ENCODE peak calls at places on chromosomes 2 and 18, in seven cellular contexts. One of them, this sample, is unnamed.

GRCh38 chr2:74836675-74837401 is 2.9 kb downstream of the HK2 start:
- DNase-seq in SK-N-SH: no peak
- DNase-seq in H1: peak
- DNase-seq in HepG2: no peak
- DNase-seq in HCT116: no peak
- DNase-seq in K562: no peak
- DNase-seq in GM12878: no peak
- DNase-seq in this sample: no peak

GRCh38 chr2:11118761-11119160 is 36.5 kb upstream of the SLC66A3 start:
- DNase-seq in SK-N-SH: no peak
- DNase-seq in H1: no peak
- DNase-seq in HepG2: no peak
- DNase-seq in HCT116: no peak
- DNase-seq in K562: no peak
- DNase-seq in GM12878: no peak
- DNase-seq in this sample: no peak

GRCh38 chr2:16394072-16394985 is 271.3 kb downstream of the CYRIA start:
- DNase-seq in SK-N-SH: peak
- DNase-seq in H1: no peak
- DNase-seq in HepG2: peak
- DNase-seq in HCT116: no peak
- DNase-seq in K562: no peak
- DNase-seq in GM12878: no peak
- DNase-seq in this sample: no peak

GRCh38 chr2:207483477-207483876 is 46.3 kb upstream of the CREB1 start:
- DNase-seq in SK-N-SH: no peak
- DNase-seq in H1: no peak
- DNase-seq in HepG2: no peak
- DNase-seq in HCT116: no peak
- DNase-seq in K562: no peak
- DNase-seq in GM12878: no peak
- DNase-seq in this sample: no peak

GRCh38 chr2:200705305-200705985 is 106.3 kb upstream of the BZW1 start:
- DNase-seq in SK-N-SH: no peak
- DNase-seq in H1: peak
- DNase-seq in HepG2: peak
- DNase-seq in HCT116: no peak
- DNase-seq in K562: no peak
- DNase-seq in GM12878: no peak
- DNase-seq in this sample: no peak

GRCh38 chr2:60309326-60309725 is 244.1 kb downstream of the BCL11A start:
- DNase-seq in SK-N-SH: no peak
- DNase-seq in H1: no peak
- DNase-seq in HepG2: no peak
- DNase-seq in HCT116: no peak
- DNase-seq in K562: no peak
- DNase-seq in GM12878: no peak
- DNase-seq in this sample: no peak

GRCh38 chr2:794554-795244 is 117.5 kb upstream of the TMEM18 start:
- DNase-seq in SK-N-SH: no peak
- DNase-seq in H1: peak
- DNase-seq in HepG2: no peak
- DNase-seq in HCT116: no peak
- DNase-seq in K562: no peak
- DNase-seq in GM12878: no peak
- DNase-seq in this sample: no peak

GRCh38 chr2:96267159-96267971 is 1.3 kb downstream of the CIAO1 start:
- DNase-seq in SK-N-SH: peak
- DNase-seq in H1: peak
- DNase-seq in HepG2: peak
- DNase-seq in HCT116: peak
- DNase-seq in K562: peak
- DNase-seq in GM12878: no peak
- DNase-seq in this sample: no peak

GRCh38 chr18:11955299-11956029 is 25.8 kb upstream of the IMPA2 start:
- DNase-seq in SK-N-SH: no peak
- DNase-seq in H1: no peak
- DNase-seq in HepG2: peak
- DNase-seq in HCT116: no peak
- DNase-seq in K562: peak
- DNase-seq in GM12878: no peak
- DNase-seq in this sample: peak
- TF ChIP-seq JUND in SK-N-SH: no peak
- TF ChIP-seq JUND in H1: peak
- TF ChIP-seq JUND in HepG2: peak
- TF ChIP-seq JUND in HCT116: no peak
- TF ChIP-seq JUND in K562: peak
- TF ChIP-seq JUND in GM12878: no peak
- TF ChIP-seq JUND in this sample: no peak

GRCh38 chr18:22471546-22472131 is 53.9 kb upstream of the CTAGE1 start:
- DNase-seq in SK-N-SH: no peak
- DNase-seq in H1: no peak
- DNase-seq in HepG2: no peak
- DNase-seq in HCT116: no peak
- DNase-seq in K562: no peak
- DNase-seq in GM12878: no peak
- DNase-seq in this sample: no peak
- TF ChIP-seq JUND in SK-N-SH: no peak
- TF ChIP-seq JUND in H1: no peak
- TF ChIP-seq JUND in HepG2: no peak
- TF ChIP-seq JUND in HCT116: no peak
- TF ChIP-seq JUND in K562: peak
- TF ChIP-seq JUND in GM12878: no peak
- TF ChIP-seq JUND in this sample: no peak

GRCh38 chr2:102637358-102637757 is 18.0 kb downstream of the SLC9A2 start:
- DNase-seq in SK-N-SH: no peak
- DNase-seq in H1: no peak
- DNase-seq in HepG2: no peak
- DNase-seq in HCT116: no peak
- DNase-seq in K562: no peak
- DNase-seq in GM12878: no peak
- DNase-seq in this sample: no peak
- TF ChIP-seq JUND in SK-N-SH: no peak
- TF ChIP-seq JUND in H1: no peak
- TF ChIP-seq JUND in HepG2: no peak
- TF ChIP-seq JUND in HCT116: no peak
- TF ChIP-seq JUND in K562: no peak
- TF ChIP-seq JUND in GM12878: no peak
- TF ChIP-seq JUND in this sample: no peak

DNA sequence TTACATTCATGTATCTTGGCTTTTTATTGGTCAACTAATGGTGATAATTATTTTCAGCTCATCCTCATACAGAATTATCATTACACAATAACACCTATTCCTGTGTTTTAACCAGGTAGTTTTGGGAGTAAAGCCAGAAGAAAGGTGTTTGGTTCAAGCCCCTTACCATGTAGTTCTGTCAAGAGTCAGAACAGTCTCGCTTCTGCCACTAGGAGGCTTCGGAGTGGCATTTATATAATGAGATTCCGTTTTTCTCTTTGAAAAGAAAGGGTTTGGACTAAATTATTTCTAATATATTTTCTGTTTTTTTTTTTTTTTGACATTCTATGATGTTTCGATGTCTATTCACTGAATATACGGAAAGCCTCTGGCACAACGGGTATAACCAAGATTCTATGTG is 217.8 kb downstream of the CDH7 start:
- DNase-seq in SK-N-SH: no peak
- DNase-seq in H1: no peak
- DNase-seq in HepG2: no peak
- DNase-seq in HCT116: no peak
- DNase-seq in K562: no peak
- DNase-seq in GM12878: no peak
- DNase-seq in this sample: no peak
- TF ChIP-seq JUND in SK-N-SH: no peak
- TF ChIP-seq JUND in H1: no peak
- TF ChIP-seq JUND in HepG2: no peak
- TF ChIP-seq JUND in HCT116: no peak
- TF ChIP-seq JUND in K562: no peak
- TF ChIP-seq JUND in GM12878: no peak
- TF ChIP-seq JUND in this sample: no peak

GRCh38 chr18:9874730-9875129 is 11.0 kb upstream of the TXNDC2 start:
- DNase-seq in SK-N-SH: no peak
- DNase-seq in H1: no peak
- DNase-seq in HepG2: no peak
- DNase-seq in HCT116: no peak
- DNase-seq in K562: no peak
- DNase-seq in GM12878: no peak
- DNase-seq in this sample: no peak
- TF ChIP-seq JUND in SK-N-SH: no peak
- TF ChIP-seq JUND in H1: no peak
- TF ChIP-seq JUND in HepG2: no peak
- TF ChIP-seq JUND in HCT116: no peak
- TF ChIP-seq JUND in K562: no peak
- TF ChIP-seq JUND in GM12878: no peak
- TF ChIP-seq JUND in this sample: no peak

This sample was measured in T47D.